ENCODE peak calls at places on chromosomes 11 and 22, in six cellular contexts. P is globus pallidus; L is activated T-cell treated with anti-CD3 and anti-CD28 coated beads, Interleukin-2, amount 50 U/mL, for 48 hours; S is AG10803; F is effector memory CD8-positive, alpha-beta T cell; K is NCI-H524. E is an unnamed sample.

GRCh38 chr11:123536690-123537437 is 106.8 kb downstream of the GRAMD1B start:
- DNase-seq in P (no peak), S (peak), L (no peak), K (no peak), F (no peak), E (no peak)

GRCh38 chr11:72633068-72633467 is 41.2 kb downstream of the PDE2A start:
- DNase-seq in K (no peak), F (no peak), L (no peak), P (no peak), S (no peak), E (no peak)

GRCh38 chr11:10385696-10386095 is 69.4 kb upstream of the AMPD3 start:
- DNase-seq in S (peak), P (no peak), L (no peak), F (no peak), K (no peak), E (no peak)

GRCh38 chr11:24293964-24294363 is 202.9 kb upstream of the LUZP2 start:
- DNase-seq in K (no peak), F (no peak), L (no peak), P (no peak), S (no peak), E (no peak)

GRCh38 chr11:95192717-95193116 is 38.3 kb downstream of the SESN3 start:
- DNase-seq in S (no peak), L (no peak), P (no peak), K (no peak), F (no peak), E (no peak)

GRCh38 chr22:25182131-25183110 is 17.2 kb upstream of the CRYBB3 start:
- DNase-seq in L (no peak), P (no peak), F (no peak), K (no peak), S (peak), E (no peak)

GRCh38 chr11:125345706-125346561 is 150.1 kb downstream of the FEZ1 start:
- DNase-seq in L (peak), P (peak), S (peak), K (peak), F (peak), E (peak)

GRCh38 chr11:469684-470667 is 19.9 kb downstream of the PTDSS2 start:
- DNase-seq in F (no peak), P (peak), L (no peak), S (peak), K (no peak), E (no peak)